ENCODE peak calls at places on chromosomes 12 and 14, in nine cellular contexts. U, P, S, R, H, A, O, V and K are unnamed samples.

GRCh38 chr12:91994208-91994797 is 151.3 kb downstream of the BTG1 start:
- DNase-seq in U (no peak), P (no peak), S (no peak), R (no peak), H (no peak), A (no peak), O (no peak), V (no peak), K (no peak)

GRCh38 chr12:100794441-100795192 is at the start of gene ANO4:
- DNase-seq in U (no peak), P (peak), S (no peak), R (peak), H (no peak), A (no peak), O (no peak), V (no peak), K (no peak)

GRCh38 chr12:106417926-106418910 is 60.7 kb downstream of the POLR3B start:
- DNase-seq in U (no peak), P (no peak), S (no peak), R (peak), H (no peak), A (no peak), O (no peak), V (peak), K (no peak)

GRCh38 chr14:99944241-99944651 is 121.0 kb upstream of the EVL start:
- DNase-seq in U (peak), P (no peak), S (no peak), R (no peak), H (no peak), A (peak), O (peak), V (no peak), K (no peak)

GRCh38 chr14:50388256-50388931 is 8.3 kb downstream of the CDKL1 start:
- DNase-seq in U (peak), P (peak), S (no peak), R (no peak), H (no peak), A (no peak), O (peak), V (peak), K (no peak)

GRCh38 chr12:14803830-14804160 is 325 bp downstream of the C12orf60 start:
- DNase-seq in U (no peak), P (no peak), S (no peak), R (no peak), H (no peak), A (no peak), O (no peak), V (no peak), K (no peak)

GRCh38 chr12:106066051-106066705 is 72.6 kb downstream of the NUAK1 start:
- DNase-seq in U (no peak), P (no peak), S (no peak), R (peak), H (no peak), A (no peak), O (no peak), V (no peak), K (no peak)

GRCh38 chr12:9702239-9702638 is 30.7 kb downstream of the CLECL1 start:
- DNase-seq in U (peak), P (no peak), S (no peak), R (no peak), H (no peak), A (no peak), O (no peak), V (no peak), K (no peak)

GRCh38 chr12:53751336-53752191 is at the start of gene CISTR:
- DNase-seq in U (peak), P (peak), S (peak), R (no peak), H (no peak), A (no peak), O (no peak), V (no peak), K (no peak)

GRCh38 chr14:73759183-73759713 is 45.1 kb upstream of the PNMA1 start:
- DNase-seq in U (peak), P (peak), S (peak), R (peak), H (no peak), A (peak), O (peak), V (peak), K (peak)

GRCh38 chr12:110431957-110432587 is 18.1 kb downstream of the ARPC3 start:
- DNase-seq in U (no peak), P (peak), S (no peak), R (no peak), H (no peak), A (peak), O (no peak), V (no peak), K (peak)

GRCh38 chr12:94174576-94174975 is 26.2 kb downstream of the PLXNC1 start:
- DNase-seq in U (peak), P (no peak), S (peak), R (no peak), H (no peak), A (no peak), O (no peak), V (peak), K (no peak)

GRCh38 chr12:29879606-29880308 is 96.0 kb upstream of the TMTC1 start:
- DNase-seq in U (no peak), P (no peak), S (no peak), R (no peak), H (no peak), A (no peak), O (no peak), V (no peak), K (no peak)

GRCh38 chr14:28661171-28661772 is 105.3 kb upstream of the FOXG1 start:
- DNase-seq in U (no peak), P (no peak), S (no peak), R (peak), H (peak), A (no peak), O (no peak), V (no peak), K (no peak)

GRCh38 chr14:29908652-29909577 is 18.7 kb downstream of the PRKD1 start:
- DNase-seq in U (no peak), P (no peak), S (no peak), R (no peak), H (no peak), A (no peak), O (no peak), V (no peak), K (no peak)

GRCh38 chr12:107443320-107444090 is 242.1 kb upstream of the PWP1 start:
- DNase-seq in U (no peak), P (no peak), S (no peak), R (no peak), H (no peak), A (no peak), O (no peak), V (no peak), K (no peak)

GRCh38 chr14:74240794-74241610 is 1.8 kb downstream of the VSX2 start:
- DNase-seq in U (no peak), P (no peak), S (no peak), R (no peak), H (no peak), A (no peak), O (no peak), V (no peak), K (no peak)

GRCh38 chr14:28577711-28578131 is 188.9 kb upstream of the FOXG1 start:
- DNase-seq in U (no peak), P (no peak), S (no peak), R (no peak), H (peak), A (no peak), O (no peak), V (no peak), K (no peak)

GRCh38 chr12:59401862-59402261 is 194.0 kb upstream of the SLC16A7 start:
- DNase-seq in U (no peak), P (no peak), S (no peak), R (no peak), H (no peak), A (no peak), O (no peak), V (no peak), K (no peak)

GRCh38 chr14:65838565-65838964 is 426.0 kb downstream of the FUT8 start:
- DNase-seq in U (no peak), P (no peak), S (no peak), R (no peak), H (no peak), A (no peak), O (no peak), V (no peak), K (no peak)

GRCh38 chr12:27573972-27574371 is 50.0 kb downstream of the PPFIBP1 start:
- DNase-seq in U (no peak), P (no peak), S (no peak), R (peak), H (peak), A (no peak), O (no peak), V (no peak), K (no peak)

GRCh38 chr12:52715416-52715815 is 12.1 kb upstream of the KRT77 start:
- DNase-seq in U (peak), P (no peak), S (no peak), R (no peak), H (peak), A (no peak), O (peak), V (no peak), K (peak)

GRCh38 chr14:31070431-31070830 is 44.3 kb upstream of the STRN3 start:
- DNase-seq in U (no peak), P (no peak), S (no peak), R (peak), H (no peak), A (no peak), O (no peak), V (no peak), K (no peak)

GRCh38 chr12:6285063-6285477 is 25.4 kb upstream of the PLEKHG6 start:
- DNase-seq in U (peak), P (peak), S (peak), R (peak), H (peak), A (peak), O (peak), V (peak), K (peak)

GRCh38 chr12:94856324-94856723 is 147.2 kb downstream of the NDUFA12 start:
- DNase-seq in U (no peak), P (no peak), S (no peak), R (no peak), H (no peak), A (no peak), O (no peak), V (no peak), K (no peak)

GRCh38 chr14:35808076-35808657 is 928 bp downstream of the RALGAPA1 start:
- DNase-seq in U (peak), P (no peak), S (peak), R (no peak), H (peak), A (no peak), O (peak), V (no peak), K (peak)

DNA sequence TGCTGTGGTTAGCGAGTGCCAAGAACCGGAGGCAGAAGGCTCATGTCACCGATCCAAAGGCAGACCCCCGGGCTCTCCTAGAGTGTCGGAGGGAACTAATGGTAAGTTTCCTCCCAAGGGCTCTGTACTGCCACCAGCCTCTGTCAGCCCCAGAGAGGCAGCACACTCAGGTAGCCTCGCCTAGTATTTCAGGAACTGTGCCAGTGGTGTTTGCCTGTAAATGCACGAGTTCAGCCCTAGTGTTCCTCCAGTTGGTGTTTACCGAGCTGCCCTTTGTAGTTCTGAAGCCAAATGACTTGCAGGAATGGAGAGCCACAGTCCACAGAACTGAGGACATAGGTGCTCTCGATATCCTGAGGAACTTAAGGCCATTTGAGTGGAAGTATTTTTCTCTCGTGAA is 72.6 kb downstream of the ESR2 start:
- DNase-seq in U (no peak), P (no peak), S (no peak), R (no peak), H (no peak), A (no peak), O (peak), V (no peak), K (no peak)
- TF ChIP-seq POLR2A in U (no peak), P (no peak), S (no peak), R (no peak), H (no peak), A (no peak), O (no peak), V (no peak), K (no peak)

GRCh38 chr12:25248732-25249131 is 2.0 kb downstream of the KRAS start:
- DNase-seq in U (no peak), P (no peak), S (no peak), R (no peak), H (no peak), A (no peak), O (no peak), V (no peak), K (peak)

GRCh38 chr12:25249951-25250738 is 584 bp downstream of the KRAS start:
- DNase-seq in U (peak), P (peak), S (peak), R (peak), H (peak), A (peak), O (peak), V (peak), K (peak)

GRCh38 chr12:25252946-25253345 is 2.2 kb upstream of the KRAS start:
- DNase-seq in U (no peak), P (no peak), S (no peak), R (no peak), H (no peak), A (no peak), O (no peak), V (no peak), K (no peak)

GRCh38 chr12:25251749-25252148 is 1.0 kb upstream of the KRAS start:
- DNase-seq in U (no peak), P (no peak), S (no peak), R (no peak), H (no peak), A (no peak), O (no peak), V (no peak), K (no peak)

DNA sequence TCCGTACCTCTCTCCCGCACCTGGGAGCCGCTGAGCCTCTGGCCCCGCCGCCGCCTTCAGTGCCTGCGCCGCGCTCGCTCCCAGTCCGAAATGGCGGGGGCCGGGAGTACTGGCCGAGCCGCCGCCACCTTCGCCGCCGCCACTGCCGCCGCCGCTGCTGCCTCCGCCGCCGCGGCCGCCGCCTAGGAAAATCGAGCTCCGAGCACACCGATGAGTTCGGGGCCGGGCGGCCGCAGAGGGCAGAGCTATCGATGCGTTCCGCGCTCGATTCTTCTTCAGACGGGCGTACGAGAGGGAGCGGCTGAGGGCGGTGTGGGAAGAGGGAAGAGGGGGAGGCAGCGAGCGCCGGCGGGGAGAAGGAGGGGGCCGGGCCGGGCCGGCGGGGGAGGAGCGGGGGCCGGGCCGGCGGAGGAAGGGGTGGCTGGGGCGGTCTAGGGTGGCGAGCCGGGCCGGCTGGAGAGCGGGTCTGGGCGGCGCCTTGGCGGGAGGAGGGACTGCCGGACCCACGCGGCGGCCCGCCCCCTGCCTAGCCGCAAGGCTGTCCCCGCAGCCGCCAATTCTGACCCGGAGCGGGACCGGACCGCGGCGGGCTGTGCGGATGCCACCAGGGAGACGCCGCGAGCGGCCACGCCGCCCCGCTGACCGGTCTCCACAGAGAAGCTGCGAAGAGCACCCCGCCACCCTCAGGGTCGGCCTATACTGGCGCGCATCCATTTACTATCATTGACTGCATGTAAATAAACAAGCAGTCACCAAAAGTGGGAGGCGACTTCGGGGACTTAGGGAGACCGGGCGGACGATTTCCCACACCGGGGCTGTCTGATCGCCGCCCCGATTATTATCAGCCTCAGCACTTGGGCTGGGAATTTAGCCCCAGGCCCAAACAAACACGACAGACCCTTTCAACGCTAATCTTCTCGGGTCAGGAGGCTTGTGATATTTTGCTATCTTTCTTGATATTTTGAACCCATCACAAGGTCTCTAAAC is at the start of gene KRAS:
- DNase-seq in U (peak), P (peak), S (peak), R (peak), H (peak), A (peak), O (peak), V (peak), K (peak)
- TF ChIP-seq POLR2A in U (peak), P (peak), S (peak), R (peak), H (peak), A (peak), O (peak), V (peak), K (peak)

GRCh38 chr12:56127888-56128668 is at the start of gene ESYT1:
- DNase-seq in U (peak), P (peak), S (peak), R (peak), H (peak), A (peak), O (peak), V (peak), K (peak)

GRCh38 chr12:56127485-56127887 is 581 bp upstream of the ESYT1 start:
- DNase-seq in U (no peak), P (no peak), S (no peak), R (no peak), H (no peak), A (no peak), O (no peak), V (no peak), K (no peak)

GRCh38 chr12:56128669-56129209 is 672 bp downstream of the ESYT1 start:
- DNase-seq in U (peak), P (peak), S (peak), R (no peak), H (no peak), A (peak), O (no peak), V (peak), K (peak)

GRCh38 chr12:56130876-56131275 is 2.8 kb downstream of the ESYT1 start:
- DNase-seq in U (no peak), P (no peak), S (no peak), R (no peak), H (no peak), A (no peak), O (no peak), V (no peak), K (no peak)

GRCh38 chr12:56129210-56129691 is 1.2 kb downstream of the ESYT1 start:
- DNase-seq in U (peak), P (peak), S (peak), R (peak), H (peak), A (peak), O (peak), V (peak), K (peak)
- TF ChIP-seq POLR2A in U (peak), P (peak), S (peak), R (no peak), H (no peak), A (peak), O (no peak), V (peak), K (peak)

GRCh38 chr12:76084277-76085158 is at the start of gene NAP1L1:
- DNase-seq in U (peak), P (peak), S (peak), R (peak), H (peak), A (peak), O (peak), V (peak), K (peak)
- TF ChIP-seq POLR2A in U (peak), P (peak), S (peak), R (peak), H (peak), A (peak), O (peak), V (peak), K (peak)

GRCh38 chr14:32201196-32201815 is 539 bp upstream of the RNU6-7 start:
- DNase-seq in U (peak), P (peak), S (peak), R (peak), H (peak), A (peak), O (peak), V (peak), K (peak)

GRCh38 chr14:32201816-32202467 is at the start of gene RNU6-7:
- DNase-seq in U (peak), P (peak), S (peak), R (peak), H (peak), A (peak), O (no peak), V (peak), K (peak)

GRCh38 chr14:32202468-32202865 is 602 bp downstream of the RNU6-8 start:
- DNase-seq in U (no peak), P (no peak), S (peak), R (peak), H (peak), A (no peak), O (no peak), V (no peak), K (no peak)

GRCh38 chr14:32203928-32204357 is 874 bp upstream of the RNU6-8 start:
- DNase-seq in U (peak), P (peak), S (peak), R (no peak), H (peak), A (peak), O (no peak), V (peak), K (no peak)

GRCh38 chr14:32202941-32203882 is at the start of gene RNU6-8:
- DNase-seq in U (peak), P (peak), S (peak), R (peak), H (peak), A (peak), O (peak), V (peak), K (peak)
- TF ChIP-seq POLR2A in U (peak), P (peak), S (no peak), R (no peak), H (peak), A (peak), O (no peak), V (peak), K (no peak)

GRCh38 chr12:85998074-85998473 is 124.0 kb downstream of the NTS start:
- DNase-seq in U (no peak), P (no peak), S (no peak), R (no peak), H (no peak), A (no peak), O (no peak), V (no peak), K (no peak)

GRCh38 chr12:85993746-85994145 is 119.7 kb downstream of the NTS start:
- DNase-seq in U (no peak), P (no peak), S (no peak), R (no peak), H (no peak), A (no peak), O (no peak), V (no peak), K (no peak)

DNA sequence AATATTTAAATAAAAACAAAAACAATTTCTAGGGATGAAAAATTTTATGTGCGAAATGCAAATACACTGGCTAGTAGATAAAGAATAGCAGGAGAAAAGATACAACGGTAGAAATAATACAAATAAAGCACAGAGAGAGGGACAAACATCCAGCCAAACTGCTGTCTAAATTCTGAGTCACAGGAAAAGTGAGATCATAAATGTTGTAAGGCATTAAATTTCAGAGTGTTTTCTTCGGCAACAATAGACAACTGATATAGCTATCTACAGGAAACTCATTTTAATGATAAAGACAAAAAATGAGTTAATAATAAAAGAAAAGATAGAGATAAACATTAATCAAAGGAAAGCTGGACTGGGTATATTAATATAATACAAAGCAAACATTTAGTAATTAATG is 122.2 kb downstream of the NTS start:
- DNase-seq in U (no peak), P (no peak), S (no peak), R (no peak), H (no peak), A (no peak), O (no peak), V (no peak), K (no peak)
- TF ChIP-seq POLR2A in U (no peak), P (no peak), S (no peak), R (no peak), H (no peak), A (no peak), O (no peak), V (no peak), K (no peak)